ENCODE peak calls at places on chromosomes 12 and 14, in six cellular contexts. S is A549, Z is HepG2, U is GM12878, E is K562, B is endothelial cell of umbilical vein. F is an unnamed sample.

GRCh38 chr12:98073610-98074009 is 441.8 kb upstream of the TMPO start:
- DNase-seq in Z (no peak), U (no peak), S (no peak), B (no peak), E (no peak), F (no peak)

GRCh38 chr12:56358836-56359532 is 923 bp downstream of the STAT2 start:
- DNase-seq in U (no peak), Z (no peak), B (no peak), S (no peak), E (no peak), F (peak)

GRCh38 chr14:105494606-105494929 is 3.5 kb downstream of the TEDC1 start:
- DNase-seq in S (no peak), E (no peak), B (no peak), U (no peak), Z (no peak), F (no peak)

GRCh38 chr14:52068741-52069616 is at the start of gene NID2:
- DNase-seq in Z (peak), E (peak), B (peak), U (no peak), S (peak), F (no peak)

GRCh38 chr12:1937481-1938224 is 19.2 kb upstream of the CACNA2D4 start:
- DNase-seq in U (no peak), Z (no peak), S (no peak), E (no peak), B (no peak), F (no peak)

GRCh38 chr14:57492859-57493258 is 798 bp downstream of the CCDC198 start:
- DNase-seq in B (no peak), S (no peak), Z (peak), E (no peak), U (no peak), F (no peak)

GRCh38 chr12:92905811-92906554 is 23.1 kb downstream of the EEA1 start:
- DNase-seq in S (no peak), B (no peak), E (no peak), Z (no peak), U (no peak), F (no peak)

GRCh38 chr12:11832100-11832499 is 182.6 kb downstream of the ETV6 start:
- DNase-seq in S (no peak), U (no peak), B (no peak), E (no peak), Z (peak), F (no peak)

GRCh38 chr14:61491876-61492440 is 170.6 kb downstream of the PRKCH start:
- DNase-seq in E (no peak), B (peak), S (no peak), U (no peak), Z (no peak), F (no peak)

GRCh38 chr14:36294543-36294942 is 25.9 kb downstream of the MBIP start:
- DNase-seq in Z (no peak), B (no peak), S (no peak), U (no peak), E (no peak), F (no peak)

GRCh38 chr14:102573591-102574046 is 18.8 kb upstream of the RCOR1 start:
- DNase-seq in U (no peak), E (no peak), Z (no peak), B (no peak), S (no peak), F (peak)

GRCh38 chr12:66751432-66752113 is 72.7 kb upstream of the GRIP1 start:
- DNase-seq in B (no peak), U (no peak), E (no peak), S (no peak), Z (no peak), F (no peak)

GRCh38 chr14:23441076-23441475 is 5.6 kb upstream of the MYH7 start:
- DNase-seq in E (no peak), S (no peak), Z (no peak), U (no peak), B (no peak), F (no peak)

GRCh38 chr14:77102154-77102553 is 4.1 kb downstream of the CIPC start:
- DNase-seq in U (no peak), S (no peak), E (no peak), B (no peak), Z (no peak), F (no peak)

GRCh38 chr12:120842595-120842994 is 61.6 kb downstream of the SPPL3 start:
- DNase-seq in U (no peak), Z (no peak), E (no peak), B (no peak), S (no peak), F (peak)

GRCh38 chr12:127393460-127393859 is 873.5 kb upstream of the TMEM132C start:
- DNase-seq in U (no peak), B (no peak), E (no peak), S (no peak), Z (no peak), F (no peak)

GRCh38 chr14:68691031-68691864 is 101.6 kb downstream of the ZFP36L1 start:
- DNase-seq in B (no peak), S (no peak), Z (no peak), E (peak), U (no peak), F (no peak)

GRCh38 chr14:59282366-59282765 is 93.9 kb downstream of the DAAM1 start:
- DNase-seq in S (no peak), U (no peak), Z (no peak), B (no peak), E (no peak), F (peak)

GRCh38 chr12:92244036-92244435 is 98.4 kb upstream of the BTG1 start:
- DNase-seq in B (peak), U (no peak), S (no peak), E (no peak), Z (no peak), F (no peak)

GRCh38 chr12:56763753-56764657 is 881 bp downstream of the HSD17B6 start:
- DNase-seq in B (no peak), Z (no peak), S (no peak), E (no peak), U (no peak), F (peak)

GRCh38 chr12:66156654-66157053 is 13.1 kb downstream of the TMBIM4 start:
- DNase-seq in U (no peak), B (no peak), E (no peak), Z (no peak), S (no peak), F (no peak)

GRCh38 chr14:105993814-105994213 is 467.4 kb downstream of the TMEM121 start:
- DNase-seq in B (no peak), E (no peak), Z (no peak), S (no peak), U (no peak), F (no peak)

GRCh38 chr12:6092784-6093722 is 31.4 kb downstream of the VWF start:
- DNase-seq in S (peak), E (no peak), U (no peak), Z (no peak), B (peak), F (peak)

GRCh38 chr12:25771062-25771461 is 187.4 kb upstream of the RASSF8 start:
- DNase-seq in U (peak), E (no peak), Z (no peak), S (no peak), B (no peak), F (peak)

GRCh38 chr14:55339770-55340169 is 68.5 kb downstream of the FBXO34 start:
- DNase-seq in S (no peak), Z (no peak), U (no peak), B (no peak), E (no peak), F (peak)

GRCh38 chr12:18723752-18724151 is 14.1 kb downstream of the PLCZ1 start:
- DNase-seq in E (no peak), U (no peak), Z (no peak), S (peak), B (no peak), F (peak)

GRCh38 chr12:168763-169525 is 45.0 kb downstream of the SLC6A12 start:
- DNase-seq in B (no peak), U (no peak), E (no peak), S (no peak), Z (no peak), F (peak)

GRCh38 chr12:168201-168600 is 45.8 kb downstream of the SLC6A12 start:
- DNase-seq in Z (no peak), U (no peak), B (no peak), E (no peak), S (no peak), F (no peak)

GRCh38 chr12:170361-171225 is 43.4 kb downstream of the SLC6A12 start:
- DNase-seq in E (no peak), B (no peak), Z (no peak), U (no peak), S (no peak), F (no peak)

GRCh38 chr12:171276-171675 is 42.7 kb downstream of the SLC6A12 start:
- DNase-seq in S (no peak), E (no peak), U (no peak), Z (no peak), B (no peak), F (no peak)

GRCh38 chr12:169528-170360 is 44.2 kb downstream of the SLC6A12 start:
- DNase-seq in Z (no peak), E (peak), B (no peak), S (no peak), U (no peak), F (no peak)
- TF ChIP-seq CTCF in Z (no peak), E (peak), B (no peak), S (no peak), U (no peak), F (no peak)

DNA sequence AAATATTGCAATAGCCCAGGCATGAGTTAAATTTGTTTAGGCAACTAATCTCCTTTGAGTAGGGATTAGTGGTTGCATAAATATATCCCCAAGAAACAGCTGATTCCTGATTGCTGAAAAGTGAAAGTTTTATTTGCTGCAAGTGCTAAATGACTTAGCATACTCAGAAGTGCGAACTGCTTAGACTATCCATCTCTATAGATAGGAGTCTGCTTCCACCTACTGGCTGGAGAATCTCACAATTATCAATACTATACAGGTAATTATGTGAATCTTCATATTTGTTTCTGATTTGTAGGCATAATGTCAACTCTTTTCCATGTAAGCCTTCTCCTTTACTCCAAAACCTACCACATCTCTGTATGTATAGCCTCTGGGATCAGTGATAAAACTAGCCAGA is 11.9 kb upstream of the SLCO1B3 start:
- DNase-seq in S (no peak), E (no peak), B (peak), Z (peak), U (no peak), F (peak)
- TF ChIP-seq MYC in S (no peak), E (no peak), B (no peak), Z (no peak), U (no peak), F (peak)

GRCh38 chr12:131831021-131831571 is 2.9 kb downstream of the MMP17 start:
- DNase-seq in S (no peak), B (no peak), Z (no peak), U (no peak), E (no peak), F (peak)

GRCh38 chr12:131830335-131831020 is 2.3 kb downstream of the MMP17 start:
- DNase-seq in Z (peak), U (no peak), B (peak), S (peak), E (peak), F (peak)

GRCh38 chr12:131829351-131829794 is 1.2 kb downstream of the MMP17 start:
- DNase-seq in B (no peak), S (no peak), E (no peak), U (no peak), Z (no peak), F (peak)

GRCh38 chr12:131828671-131829350 is 618 bp downstream of the MMP17 start:
- DNase-seq in B (no peak), U (no peak), Z (no peak), S (no peak), E (peak), F (no peak)

GRCh38 chr12:131829795-131830334 is 1.7 kb downstream of the MMP17 start:
- DNase-seq in U (no peak), B (no peak), E (no peak), S (no peak), Z (no peak), F (peak)
- TF ChIP-seq CTCF in U (no peak), B (no peak), E (no peak), S (no peak), Z (no peak), F (no peak)

GRCh38 chr14:79275367-79275655 is 936.0 kb downstream of the DIO2 start:
- DNase-seq in E (no peak), B (no peak), S (no peak), U (no peak), Z (no peak), F (no peak)

GRCh38 chr14:79280400-79280670 is 931.0 kb downstream of the DIO2 start:
- DNase-seq in E (no peak), Z (no peak), U (no peak), S (no peak), B (no peak), F (no peak)

GRCh38 chr14:79279645-79280399 is 931.5 kb downstream of the DIO2 start:
- DNase-seq in B (no peak), E (no peak), U (no peak), S (no peak), Z (no peak), F (no peak)

GRCh38 chr14:79278798-79279644 is 932.3 kb downstream of the DIO2 start:
- DNase-seq in B (peak), S (peak), Z (peak), E (no peak), U (no peak), F (no peak)

DNA sequence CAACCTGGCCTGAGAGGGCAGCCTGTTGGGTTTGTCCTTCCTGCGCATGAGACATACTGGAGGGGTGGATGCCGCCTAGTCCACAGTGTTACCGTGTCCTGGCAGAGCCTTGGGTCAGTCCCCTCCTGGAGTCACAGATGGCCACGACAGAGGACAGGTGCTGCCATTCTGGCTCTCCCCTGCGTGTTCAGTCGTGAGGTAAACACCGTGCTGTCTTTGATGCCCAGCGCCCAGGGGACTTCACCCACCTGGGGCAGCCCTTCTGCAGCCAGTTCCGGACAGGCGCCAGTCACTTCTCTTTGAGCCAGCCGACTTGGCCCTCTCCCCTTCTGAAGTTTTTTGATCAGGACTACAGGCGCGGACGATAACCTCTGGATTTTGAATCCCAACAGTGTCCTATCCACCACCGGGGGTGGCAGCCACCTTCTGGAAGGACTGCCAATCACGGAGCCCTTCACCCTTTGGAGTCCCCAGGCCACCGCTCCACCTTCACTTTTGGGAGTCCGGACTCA is 933.0 kb downstream of the DIO2 start:
- DNase-seq in B (no peak), U (no peak), S (no peak), Z (no peak), E (no peak), F (no peak)
- TF ChIP-seq MYC in B (no peak), U (no peak), S (no peak), Z (no peak), E (no peak), F (no peak)

GRCh38 chr12:3679831-3680230 is 73.1 kb downstream of the CRACR2A start:
- DNase-seq in E (no peak), U (no peak), S (no peak), B (no peak), Z (no peak), F (no peak)

GRCh38 chr12:3673960-3674708 is 78.8 kb downstream of the CRACR2A start:
- DNase-seq in U (no peak), B (no peak), S (no peak), Z (no peak), E (no peak), F (no peak)

GRCh38 chr12:3680919-3681594 is 71.9 kb downstream of the CRACR2A start:
- DNase-seq in S (no peak), U (no peak), E (no peak), Z (no peak), B (peak), F (no peak)

GRCh38 chr12:3681595-3681921 is 71.4 kb downstream of the CRACR2A start:
- DNase-seq in U (no peak), S (no peak), E (no peak), Z (no peak), B (no peak), F (no peak)

DNA sequence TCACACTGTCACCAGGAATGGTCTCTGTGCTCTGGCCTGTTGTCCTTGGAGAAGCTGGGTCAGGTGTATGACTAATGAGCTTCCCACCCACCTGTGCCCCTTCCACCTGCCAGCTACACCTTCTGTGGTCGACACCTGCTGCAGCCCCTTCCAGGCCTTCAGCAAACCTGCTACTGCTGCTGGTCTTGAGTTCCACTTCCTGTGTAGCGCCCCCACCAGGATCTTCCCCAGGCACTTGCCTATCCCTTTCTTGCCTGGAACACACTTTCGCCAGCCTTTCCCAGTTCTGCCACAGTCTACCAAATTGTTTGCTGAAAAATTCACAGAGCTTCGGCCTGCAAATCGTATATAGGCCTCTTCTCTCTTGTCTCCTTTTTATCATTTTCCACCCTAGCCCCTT is 75.3 kb downstream of the CRACR2A start:
- DNase-seq in E (no peak), B (no peak), Z (no peak), U (no peak), S (no peak), F (no peak)
- TF ChIP-seq CTCF in E (no peak), B (no peak), Z (no peak), U (no peak), S (no peak), F (no peak)

GRCh38 chr12:94998322-94998721 is 5.2 kb downstream of the NDUFA12 start:
- DNase-seq in U (no peak), S (no peak), B (no peak), Z (no peak), E (no peak), F (no peak)
- TF ChIP-seq MYC in U (no peak), S (no peak), B (no peak), Z (no peak), E (no peak), F (no peak)

GRCh38 chr12:20646239-20646827 is 48.8 kb upstream of the SLCO1C1 start:
- DNase-seq in E (no peak), Z (peak), U (no peak), S (peak), B (peak), F (peak)
- TF ChIP-seq CTCF in E (no peak), Z (peak), U (peak), S (peak), B (peak), F (peak)

GRCh38 chr14:100525615-100526014 is 61.6 kb downstream of the BEGAIN start:
- DNase-seq in B (no peak), U (no peak), E (no peak), Z (no peak), S (no peak), F (no peak)
- TF ChIP-seq MYC in B (no peak), U (no peak), E (no peak), Z (no peak), S (no peak), F (no peak)

F was measured in NB4.